ENCODE peak calls at places on chromosomes 2 and 18, in six cellular contexts. K, Z, M, B, G and T are unnamed samples.
A peak's percentile ranks its signal among the peaks of the same experiment; 100 is the strongest.

GRCh38 chr2:241595600-241596140 is 37.1 kb downstream of the BOK start:
- DNase-seq in M (no peak), Z (peak; percentile 18), G (no peak), K (peak; percentile 30), B (no peak), T (no peak)

GRCh38 chr2:219155054-219155644 is 5.5 kb downstream of the NHEJ1 start:
- DNase-seq in M (no peak), G (peak; percentile 84), B (no peak), Z (peak; percentile 83), K (peak; percentile 89), T (peak; percentile 75)

GRCh38 chr2:232342635-232343565 is 35.7 kb upstream of the ALPP start:
- DNase-seq in Z (no peak), G (no peak), K (no peak), M (peak; percentile 44), B (no peak), T (no peak)

GRCh38 chr2:113103958-113104627 is 23.3 kb upstream of the IL1RN start:
- DNase-seq in G (peak; percentile 52), M (no peak), K (no peak), B (no peak), Z (no peak), T (no peak)

GRCh38 chr2:46025683-46026082 is 271.5 kb upstream of the EPAS1 start:
- DNase-seq in Z (no peak), K (no peak), B (no peak), G (no peak), M (no peak), T (no peak)

GRCh38 chr2:195168369-195168768 is 488.7 kb upstream of the SLC39A10 start:
- DNase-seq in B (no peak), K (no peak), M (no peak), G (no peak), Z (no peak), T (no peak)

GRCh38 chr2:30233142-30233961 is 2.0 kb downstream of the LBH start:
- DNase-seq in K (no peak), G (peak; percentile 23), Z (peak; percentile 40), M (no peak), B (peak; percentile 14), T (no peak)

GRCh38 chr2:201909348-201909747 is 103.0 kb downstream of the CDK15 start:
- DNase-seq in Z (peak; percentile 91), G (peak; percentile 82), K (no peak), B (no peak), M (no peak), T (peak; percentile 93)

GRCh38 chr2:217055624-217056023 is 195.8 kb upstream of the TNP1 start:
- DNase-seq in B (no peak), K (no peak), Z (no peak), G (no peak), M (no peak), T (no peak)

GRCh38 chr2:197360744-197361156 is 50.2 kb upstream of the ANKRD44 start:
- DNase-seq in K (no peak), G (peak; percentile 50), Z (peak; percentile 17), M (no peak), B (no peak), T (peak; percentile 85)

GRCh38 chr2:236977199-236977883 is 108.3 kb upstream of the COPS8 start:
- DNase-seq in G (no peak), M (no peak), B (no peak), Z (no peak), K (no peak), T (no peak)

GRCh38 chr2:195573314-195573713 is 83.7 kb upstream of the SLC39A10 start:
- DNase-seq in G (no peak), K (no peak), Z (no peak), M (no peak), B (no peak), T (no peak)

GRCh38 chr2:1493361-1494126 is 80.3 kb downstream of the TPO start:
- DNase-seq in M (peak; percentile 46), Z (no peak), K (no peak), B (no peak), G (no peak), T (no peak)

GRCh38 chr2:45008296-45009129 is 739 bp downstream of the SIX2 start:
- DNase-seq in B (no peak), M (no peak), Z (peak; percentile 39), G (peak; percentile 36), K (no peak), T (peak; percentile 32)
- TF ChIP-seq CTCF in B (no peak), M (no peak), Z (peak; percentile 8), G (no peak), K (no peak), T (no peak)

DNA sequence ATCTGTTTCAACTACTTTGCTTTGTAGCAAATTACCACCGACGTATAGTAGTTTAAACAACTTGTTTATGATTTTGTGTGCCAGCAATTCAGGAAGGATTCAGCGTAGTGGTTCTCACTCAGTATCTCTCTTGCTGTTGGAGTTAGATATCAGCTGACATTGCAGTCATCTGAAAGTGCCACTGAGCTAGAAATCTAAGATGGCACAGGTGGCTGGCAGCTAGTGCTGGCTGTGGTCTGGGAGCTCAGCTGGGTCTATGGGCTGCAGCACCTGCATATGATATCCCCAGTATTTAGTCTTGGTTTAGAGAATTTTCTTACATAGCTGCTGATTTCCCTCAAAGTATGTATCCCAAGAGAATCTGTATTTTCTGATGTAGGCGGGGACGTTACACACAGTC is 235.6 kb downstream of the SCG2 start:
- DNase-seq in G (no peak), B (no peak), K (no peak), M (no peak), Z (no peak), T (no peak)
- TF ChIP-seq CTCF in G (no peak), B (no peak), K (no peak), M (no peak), Z (no peak), T (no peak)

DNA sequence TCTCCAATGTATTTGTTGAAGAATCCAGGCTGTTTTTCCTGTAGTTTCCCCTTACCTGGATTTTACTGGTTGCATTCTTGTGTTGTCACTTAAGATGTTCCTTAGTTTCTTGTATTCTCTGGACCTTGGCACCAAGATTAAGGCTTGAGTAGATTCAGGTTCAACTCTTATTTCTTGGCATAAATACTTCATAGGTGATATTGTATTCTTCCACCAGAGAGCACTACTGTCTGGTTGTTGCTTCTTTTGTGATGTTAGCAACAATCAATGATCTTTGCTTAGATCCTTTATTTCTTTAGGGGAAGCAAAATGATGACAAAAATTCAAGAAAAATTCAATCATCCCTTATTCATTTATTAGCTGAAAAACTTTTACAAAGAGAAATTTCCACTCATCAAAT is 211.1 kb downstream of the LOXHD1 start:
- DNase-seq in G (no peak), M (no peak), K (no peak), B (no peak), Z (no peak), T (no peak)
- TF ChIP-seq CTCF in G (no peak), M (no peak), K (no peak), B (no peak), Z (no peak), T (no peak)

GRCh38 chr2:127650041-127650784 is 4.3 kb downstream of the GPR17 start:
- DNase-seq in G (no peak), K (no peak), M (peak; percentile 62), Z (no peak), B (no peak), T (no peak)
- TF ChIP-seq CTCF in G (no peak), K (no peak), M (no peak), Z (no peak), B (no peak), T (no peak)

DNA sequence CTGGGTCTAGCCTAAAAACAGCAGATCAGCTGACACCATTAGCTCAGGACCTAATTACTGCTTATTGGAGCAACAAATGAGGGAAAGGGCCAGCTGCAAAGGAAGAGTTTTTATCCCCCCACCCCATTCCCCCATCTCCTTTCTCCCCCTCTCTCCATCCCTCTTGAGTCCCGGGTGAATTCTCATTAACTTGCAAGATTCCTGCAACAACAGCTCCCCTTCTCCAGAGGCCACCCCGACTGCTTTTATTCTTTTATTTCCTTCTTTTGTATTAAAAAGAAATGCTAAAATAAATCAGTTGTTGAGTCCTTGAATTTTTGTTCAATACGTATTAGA is 473 bp upstream of the NOL4 start:
- DNase-seq in K (no peak), G (no peak), Z (no peak), M (no peak), B (no peak), T (no peak)
- TF ChIP-seq CTCF in K (no peak), G (no peak), Z (no peak), M (no peak), B (no peak), T (no peak)

GRCh38 chr2:158458617-158458920 is 1.8 kb downstream of the PKP4 start:
- DNase-seq in Z (peak; percentile 33), G (no peak), M (no peak), K (no peak), B (no peak), T (no peak)

GRCh38 chr2:158457826-158458616 is 1.3 kb downstream of the PKP4 start:
- DNase-seq in B (peak; percentile 56), Z (peak; percentile 62), M (no peak), G (peak; percentile 59), K (peak; percentile 59), T (peak; percentile 66)

GRCh38 chr2:158463496-158464095 is 6.8 kb downstream of the PKP4 start:
- DNase-seq in K (no peak), Z (no peak), B (no peak), M (no peak), G (no peak), T (no peak)

GRCh38 chr2:158459161-158460003 is 2.6 kb downstream of the PKP4 start:
- DNase-seq in B (no peak), K (peak; percentile 32), G (no peak), M (no peak), Z (peak; percentile 23), T (peak; percentile 18)

DNA sequence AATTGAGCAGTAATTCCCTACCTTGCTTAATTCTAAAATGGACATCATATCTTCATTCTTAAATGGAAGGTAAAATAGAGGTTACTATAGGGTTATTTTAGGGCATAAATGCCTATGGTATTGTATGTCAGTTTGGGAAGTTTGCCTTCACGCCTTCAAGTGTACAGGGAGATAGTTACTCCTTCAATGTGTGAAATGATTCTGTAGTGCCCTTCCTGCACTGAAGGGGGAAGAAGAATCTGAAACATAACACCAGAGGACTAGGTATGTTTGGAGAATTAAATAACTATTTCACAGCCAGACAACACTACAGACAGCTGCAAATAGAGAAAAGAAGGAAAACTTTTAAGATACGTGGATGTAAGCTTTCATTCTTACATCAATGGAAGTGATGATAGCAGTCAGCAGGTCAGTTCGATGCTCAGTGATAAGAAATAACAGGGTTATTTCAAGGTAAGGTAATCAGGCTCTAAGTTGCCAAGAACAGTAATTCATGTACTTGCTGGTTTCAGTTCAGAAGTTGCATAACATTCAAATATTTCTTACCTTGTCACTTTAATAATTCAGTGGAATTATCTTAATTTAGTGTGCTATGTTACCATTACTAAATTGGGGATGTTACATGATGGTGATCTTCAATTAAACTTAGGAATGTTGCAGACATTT is 4.0 kb downstream of the PKP4 start:
- DNase-seq in Z (peak; percentile 61), K (peak; percentile 42), B (no peak), G (no peak), M (no peak), T (peak; percentile 13)
- TF ChIP-seq CTCF in Z (peak; percentile 57), K (peak; percentile 29), B (peak; percentile 27), G (no peak), M (no peak), T (peak; percentile 17)